ENCODE peak calls at places on chromosomes 7 and 10, in six cellular contexts. X is cardiac muscle cell, S is sigmoid colon, G is WTC11, B is cardiac fibroblast, W is AG10803. Q is an unnamed sample.
A peak's percentile ranks its signal among the peaks of the same experiment; 100 is the strongest.

GRCh38 chr10:124403548-124403947 is 15.2 kb downstream of the OAT start:
- DNase-seq in X (peak; percentile 89), S (no peak), G (peak; percentile 30), B (peak; percentile 89), W (peak; percentile 79), Q (peak; percentile 77)

GRCh38 chr10:30459283-30459682 is 25.3 kb downstream of the MAP3K8 start:
- DNase-seq in X (no peak), S (peak; percentile 76), G (no peak), B (no peak), W (no peak), Q (no peak)

GRCh38 chr10:118243907-118244306 is 98.2 kb downstream of the FAM204A start:
- DNase-seq in X (no peak), S (no peak), G (no peak), B (no peak), W (no peak), Q (no peak)

GRCh38 chr7:25662881-25663588 is 434.7 kb upstream of the NPVF start:
- DNase-seq in X (no peak), S (peak; percentile 88), G (no peak), B (no peak), W (no peak), Q (no peak)

GRCh38 chr7:7858559-7858958 is 110.0 kb upstream of the GLCCI1 start:
- DNase-seq in X (no peak), S (no peak), G (no peak), B (no peak), W (no peak), Q (no peak)

GRCh38 chr7:585229-585711 is 65.6 kb upstream of the PDGFA start:
- DNase-seq in X (peak; percentile 55), S (no peak), G (no peak), B (peak; percentile 73), W (no peak), Q (peak; percentile 80)

GRCh38 chr10:46547331-46547880 is 9.1 kb downstream of the GPRIN2 start:
- DNase-seq in X (no peak), S (peak; percentile 57), G (no peak), B (no peak), W (no peak), Q (no peak)

GRCh38 chr10:92241158-92241500 is 49.7 kb downstream of the CPEB3 start:
- DNase-seq in X (peak; percentile 35), S (no peak), G (no peak), B (no peak), W (peak; percentile 11), Q (no peak)

GRCh38 chr10:71032887-71033286 is 144.5 kb upstream of the PCBD1 start:
- DNase-seq in X (no peak), S (no peak), G (no peak), B (no peak), W (no peak), Q (no peak)

GRCh38 chr10:100872034-100872791 is 40.5 kb upstream of the SLF2 start:
- DNase-seq in X (peak; percentile 49), S (no peak), G (peak; percentile 86), B (peak; percentile 50), W (no peak), Q (peak; percentile 87)

GRCh38 chr10:71995880-71996597 is 31.8 kb downstream of the CHST3 start:
- DNase-seq in X (peak; percentile 12), S (no peak), G (no peak), B (no peak), W (peak; percentile 48), Q (no peak)

GRCh38 chr10:80197972-80198591 is 7.3 kb downstream of the ANXA11 start:
- DNase-seq in X (no peak), S (no peak), G (no peak), B (no peak), W (no peak), Q (no peak)

GRCh38 chr10:11409357-11409756 is 202.1 kb downstream of the USP6NL start:
- DNase-seq in X (no peak), S (no peak), G (no peak), B (no peak), W (no peak), Q (no peak)

GRCh38 chr10:21516270-21517131 is 9.0 kb downstream of the SKIDA1 start:
- DNase-seq in X (peak; percentile 86), S (peak; percentile 83), G (peak; percentile 69), B (peak; percentile 67), W (peak; percentile 72), Q (peak; percentile 75)

GRCh38 chr7:498678-499641 is 20.7 kb downstream of the PDGFA start:
- DNase-seq in X (no peak), S (peak; percentile 52), G (no peak), B (no peak), W (no peak), Q (no peak)

GRCh38 chr7:43108255-43109011 is 4.0 kb upstream of the HECW1 start:
- DNase-seq in X (peak; percentile 72), S (no peak), G (peak; percentile 93), B (peak; percentile 64), W (peak; percentile 53), Q (peak; percentile 58)

GRCh38 chr10:117320050-117320665 is 55.1 kb downstream of the PDZD8 start:
- DNase-seq in X (peak; percentile 38), S (no peak), G (no peak), B (peak; percentile 42), W (peak; percentile 24), Q (peak; percentile 7)

GRCh38 chr7:65397730-65398142 is 24.1 kb downstream of the ZNF92 start:
- DNase-seq in X (peak; percentile 12), S (no peak), G (no peak), B (peak; percentile 28), W (no peak), Q (no peak)

GRCh38 chr7:96236198-96237039 is 85.5 kb downstream of the SLC25A13 start:
- DNase-seq in X (peak; percentile 96), S (peak; percentile 84), G (no peak), B (peak; percentile 91), W (peak; percentile 74), Q (no peak)

GRCh38 chr10:4316166-4316810 is 509.7 kb upstream of the AKR1E2 start:
- DNase-seq in X (peak; percentile 87), S (peak; percentile 76), G (no peak), B (peak; percentile 89), W (peak; percentile 87), Q (no peak)

GRCh38 chr7:49580000-49580399 is 193.4 kb upstream of the VWC2 start:
- DNase-seq in X (no peak), S (no peak), G (peak; percentile 67), B (no peak), W (no peak), Q (no peak)

GRCh38 chr10:129916506-129916995 is 47.5 kb downstream of the EBF3 start:
- DNase-seq in X (no peak), S (peak; percentile 49), G (no peak), B (no peak), W (no peak), Q (no peak)

GRCh38 chr7:6139189-6139996 is 108.2 kb downstream of the ANKRD61 start:
- DNase-seq in X (no peak), S (no peak), G (no peak), B (no peak), W (no peak), Q (no peak)

GRCh38 chr7:120256719-120257118 is 16.3 kb upstream of the KCND2 start:
- DNase-seq in X (no peak), S (no peak), G (no peak), B (no peak), W (no peak), Q (no peak)

GRCh38 chr10:48444266-48444665 is 137.8 kb downstream of the MAPK8 start:
- DNase-seq in X (peak; percentile 39), S (no peak), G (no peak), B (peak; percentile 22), W (peak; percentile 29), Q (peak; percentile 21)
- TF ChIP-seq CTCF in X (peak; percentile 12), S (no peak), G (peak; percentile 17), B (no peak), W (peak; percentile 24), Q (no peak)

DNA sequence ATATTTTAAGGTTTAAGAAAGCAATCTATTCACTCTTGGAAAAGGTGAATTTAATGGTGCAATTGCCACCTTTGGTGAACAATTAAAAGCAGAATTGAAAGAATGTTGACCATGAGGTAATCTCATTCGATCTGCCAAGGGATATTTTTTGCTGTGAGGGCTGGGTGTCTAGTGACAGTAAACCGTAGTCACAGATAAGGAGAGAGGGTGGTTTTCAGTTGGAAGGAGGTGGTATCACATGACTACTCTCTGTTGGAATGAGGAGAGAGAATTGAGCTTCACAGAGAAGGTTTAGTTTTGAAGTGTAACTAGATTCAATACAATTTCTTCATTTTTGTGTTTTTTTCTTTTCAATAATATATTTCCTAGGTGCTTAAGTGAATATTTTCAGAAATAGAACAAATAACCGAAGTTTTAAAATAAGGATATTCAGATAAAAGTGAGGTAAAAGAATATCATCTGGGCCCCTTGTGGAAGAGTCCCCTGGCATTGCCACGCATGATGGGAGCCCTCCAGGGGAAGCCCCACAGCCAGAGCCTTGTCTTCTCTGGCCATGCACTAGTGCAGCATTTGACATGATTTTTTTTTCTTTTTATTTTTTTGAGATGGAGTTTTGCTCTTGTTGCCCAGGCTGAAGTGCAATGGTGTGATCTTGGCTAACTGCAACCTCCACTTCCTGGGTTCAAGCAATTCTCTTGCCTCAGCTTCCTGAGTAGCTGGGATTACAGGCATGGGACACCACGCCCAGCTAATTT is 73.4 kb downstream of the GPR141 start:
- DNase-seq in X (no peak), S (no peak), G (no peak), B (no peak), W (no peak), Q (no peak)
- TF ChIP-seq CTCF in X (no peak), S (no peak), G (no peak), B (no peak), W (no peak), Q (no peak)

GRCh38 chr10:43061331-43061730 is 15.5 kb upstream of the RET start:
- DNase-seq in X (no peak), S (no peak), G (no peak), B (no peak), W (no peak), Q (no peak)
- TF ChIP-seq CTCF in X (no peak), S (no peak), G (no peak), B (no peak), W (no peak), Q (no peak)

GRCh38 chr7:80875537-80876120 is 43.2 kb downstream of the SEMA3C start:
- DNase-seq in X (no peak), S (no peak), G (no peak), B (no peak), W (no peak), Q (no peak)

GRCh38 chr7:80881361-80881760 is 37.5 kb downstream of the SEMA3C start:
- DNase-seq in X (no peak), S (no peak), G (no peak), B (no peak), W (peak; percentile 32), Q (no peak)

GRCh38 chr7:80879849-80880248 is 39.0 kb downstream of the SEMA3C start:
- DNase-seq in X (peak; percentile 52), S (no peak), G (no peak), B (peak; percentile 37), W (no peak), Q (no peak)

GRCh38 chr7:80873140-80873539 is 45.7 kb downstream of the SEMA3C start:
- DNase-seq in X (no peak), S (no peak), G (no peak), B (no peak), W (peak; percentile 66), Q (no peak)

DNA sequence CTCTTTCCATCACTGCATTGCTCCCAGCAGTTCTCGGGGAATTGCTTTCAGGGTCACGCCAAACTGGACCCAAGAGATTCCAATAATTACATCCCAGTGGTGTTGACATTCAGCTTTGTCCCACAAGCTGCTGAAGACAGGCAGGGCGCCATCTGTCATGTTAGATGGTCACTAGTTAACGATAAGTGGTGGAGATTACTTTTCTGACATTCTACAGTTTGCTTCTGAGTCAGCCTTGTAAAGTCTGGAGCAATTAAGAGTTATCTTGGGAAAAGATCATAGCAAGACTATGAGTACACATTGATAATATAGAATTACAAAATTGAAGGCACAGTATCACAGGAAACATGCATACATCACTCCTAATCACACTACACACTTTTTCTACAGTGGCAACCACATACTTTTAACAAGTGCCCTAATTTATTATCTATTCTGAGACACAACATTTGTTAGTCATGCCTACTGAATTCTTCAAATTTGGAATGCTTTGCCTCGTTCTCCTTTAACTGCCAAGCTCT is 41.9 kb downstream of the SEMA3C start:
- DNase-seq in X (peak; percentile 20), S (no peak), G (no peak), B (peak; percentile 32), W (peak; percentile 70), Q (no peak)
- TF ChIP-seq CTCF in X (no peak), S (no peak), G (no peak), B (no peak), W (no peak), Q (no peak)

Q was measured in GM13976.